ENCODE peak calls at places on chromosomes 1 and 21, in six cellular contexts. One of them, this sample, is unnamed.

GRCh38 chr21:31235671-31236450 is 108.2 kb downstream of the TIAM1 start:
- DNase-seq in GM12878: no peak
- DNase-seq in K562: no peak
- DNase-seq in H1: no peak
- DNase-seq in HCT116: no peak
- DNase-seq in HepG2: no peak
- DNase-seq in this sample: no peak

GRCh38 chr1:110477041-110477440 is 26.1 kb downstream of the PROK1 start:
- DNase-seq in HCT116: peak
- DNase-seq in K562: no peak
- DNase-seq in GM12878: no peak
- DNase-seq in H1: no peak
- DNase-seq in HepG2: peak
- DNase-seq in this sample: no peak

GRCh38 chr1:5640845-5641244 is 351.4 kb downstream of the NPHP4 start:
- DNase-seq in K562: no peak
- DNase-seq in GM12878: no peak
- DNase-seq in H1: no peak
- DNase-seq in HCT116: peak
- DNase-seq in HepG2: no peak
- DNase-seq in this sample: no peak

GRCh38 chr1:240122639-240123604 is 31.2 kb downstream of the FMN2 start:
- DNase-seq in H1: no peak
- DNase-seq in K562: no peak
- DNase-seq in HCT116: no peak
- DNase-seq in HepG2: peak
- DNase-seq in GM12878: no peak
- DNase-seq in this sample: no peak

GRCh38 chr1:159598196-159598595 is 10.6 kb downstream of the APCS start:
- DNase-seq in GM12878: no peak
- DNase-seq in K562: no peak
- DNase-seq in HepG2: peak
- DNase-seq in HCT116: no peak
- DNase-seq in H1: no peak
- DNase-seq in this sample: peak

GRCh38 chr21:21737186-21737585 is 739.0 kb downstream of the NCAM2 start:
- DNase-seq in H1: no peak
- DNase-seq in K562: no peak
- DNase-seq in HepG2: no peak
- DNase-seq in GM12878: no peak
- DNase-seq in HCT116: no peak
- DNase-seq in this sample: no peak

GRCh38 chr1:29441916-29442668 is 205.8 kb downstream of the PTPRU start:
- DNase-seq in HCT116: no peak
- DNase-seq in HepG2: no peak
- DNase-seq in K562: no peak
- DNase-seq in H1: no peak
- DNase-seq in GM12878: no peak
- DNase-seq in this sample: no peak

GRCh38 chr1:117861694-117862093 is 67.7 kb downstream of the GDAP2 start:
- DNase-seq in HepG2: no peak
- DNase-seq in GM12878: no peak
- DNase-seq in K562: no peak
- DNase-seq in H1: no peak
- DNase-seq in HCT116: no peak
- DNase-seq in this sample: no peak

GRCh38 chr1:182740120-182740519 is 49.5 kb upstream of the NPL start:
- DNase-seq in H1: no peak
- DNase-seq in GM12878: no peak
- DNase-seq in HepG2: no peak
- DNase-seq in HCT116: no peak
- DNase-seq in K562: no peak
- DNase-seq in this sample: no peak

GRCh38 chr21:27505516-27505915 is 538.6 kb upstream of the ADAMTS5 start:
- DNase-seq in HepG2: no peak
- DNase-seq in K562: no peak
- DNase-seq in GM12878: no peak
- DNase-seq in H1: no peak
- DNase-seq in HCT116: no peak
- DNase-seq in this sample: no peak

GRCh38 chr1:15937706-15938168 is 38.2 kb downstream of the ZBTB17 start:
- DNase-seq in GM12878: no peak
- DNase-seq in K562: no peak
- DNase-seq in HepG2: no peak
- DNase-seq in H1: no peak
- DNase-seq in HCT116: no peak
- DNase-seq in this sample: no peak

GRCh38 chr1:205438213-205439158 is 16.6 kb upstream of the LEMD1 start:
- DNase-seq in HCT116: peak
- DNase-seq in HepG2: peak
- DNase-seq in H1: no peak
- DNase-seq in GM12878: no peak
- DNase-seq in K562: peak
- DNase-seq in this sample: no peak

GRCh38 chr21:26797878-26798456 is 47.2 kb downstream of the ADAMTS1 start:
- DNase-seq in K562: no peak
- DNase-seq in GM12878: no peak
- DNase-seq in HepG2: no peak
- DNase-seq in HCT116: no peak
- DNase-seq in H1: no peak
- DNase-seq in this sample: no peak

GRCh38 chr1:223533708-223534107 is 131.8 kb downstream of the CAPN8 start:
- DNase-seq in GM12878: no peak
- DNase-seq in K562: no peak
- DNase-seq in H1: no peak
- DNase-seq in HepG2: no peak
- DNase-seq in HCT116: no peak
- DNase-seq in this sample: no peak

GRCh38 chr1:1398677-1399186 is 403 bp downstream of the CCNL2 start:
- DNase-seq in GM12878: no peak
- DNase-seq in HCT116: no peak
- DNase-seq in HepG2: no peak
- DNase-seq in H1: no peak
- DNase-seq in K562: peak
- DNase-seq in this sample: no peak

GRCh38 chr1:54105080-54105479 is 47.7 kb downstream of the CDCP2 start:
- DNase-seq in GM12878: no peak
- DNase-seq in H1: no peak
- DNase-seq in HCT116: no peak
- DNase-seq in HepG2: no peak
- DNase-seq in K562: no peak
- DNase-seq in this sample: no peak

GRCh38 chr21:46046471-46046870 is 51.4 kb upstream of the COL6A2 start:
- DNase-seq in GM12878: no peak
- DNase-seq in HepG2: no peak
- DNase-seq in H1: no peak
- DNase-seq in HCT116: no peak
- DNase-seq in K562: no peak
- DNase-seq in this sample: no peak

GRCh38 chr1:13549521-13549920 is 34.1 kb upstream of the PDPN start:
- DNase-seq in GM12878: no peak
- DNase-seq in HCT116: no peak
- DNase-seq in K562: no peak
- DNase-seq in H1: no peak
- DNase-seq in HepG2: no peak
- DNase-seq in this sample: no peak

GRCh38 chr1:37133276-37134145 is 99.2 kb upstream of the GRIK3 start:
- DNase-seq in GM12878: no peak
- DNase-seq in HepG2: no peak
- DNase-seq in H1: no peak
- DNase-seq in K562: no peak
- DNase-seq in HCT116: no peak
- DNase-seq in this sample: no peak

GRCh38 chr1:235027076-235027861 is 101.4 kb downstream of the TOMM20 start:
- DNase-seq in GM12878: no peak
- DNase-seq in H1: no peak
- DNase-seq in K562: no peak
- DNase-seq in HepG2: no peak
- DNase-seq in HCT116: no peak
- DNase-seq in this sample: no peak

GRCh38 chr1:162854245-162854860 is 6.6 kb downstream of the CCDC190 start:
- DNase-seq in GM12878: no peak
- DNase-seq in HCT116: peak
- DNase-seq in HepG2: peak
- DNase-seq in H1: no peak
- DNase-seq in K562: peak
- DNase-seq in this sample: peak

GRCh38 chr21:34630536-34631143 is 15.7 kb upstream of the RCAN1 start:
- DNase-seq in H1: no peak
- DNase-seq in HepG2: peak
- DNase-seq in K562: peak
- DNase-seq in GM12878: peak
- DNase-seq in HCT116: peak
- DNase-seq in this sample: peak

DNA sequence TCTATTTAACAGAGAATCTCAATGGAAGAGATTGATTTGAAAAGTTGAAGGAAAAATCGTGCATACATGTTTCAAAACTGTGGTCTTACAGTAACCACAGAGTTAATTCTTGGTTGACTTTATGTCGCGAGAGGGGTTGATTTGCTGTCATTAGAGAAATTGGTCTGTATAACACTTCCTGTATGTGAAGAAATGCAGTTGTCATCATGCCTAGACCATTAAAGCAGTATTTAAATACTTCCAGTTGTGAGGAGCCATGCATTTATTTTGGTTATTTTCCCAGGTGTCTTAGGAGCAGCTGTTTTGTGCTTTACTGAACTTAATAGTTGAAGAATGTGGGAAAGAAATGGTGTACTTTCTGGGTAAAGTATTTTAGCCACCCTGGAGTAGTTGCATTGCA is 76.2 kb downstream of the NFIA start:
- DNase-seq in K562: no peak
- DNase-seq in HepG2: no peak
- DNase-seq in GM12878: no peak
- DNase-seq in HCT116: no peak
- DNase-seq in H1: no peak
- DNase-seq in this sample: no peak
- TF ChIP-seq ZNF274 in K562: no peak
- TF ChIP-seq ZNF274 in HepG2: no peak
- TF ChIP-seq ZNF274 in GM12878: no peak
- TF ChIP-seq ZNF274 in HCT116: no peak
- TF ChIP-seq ZNF274 in H1: no peak
- TF ChIP-seq ZNF274 in this sample: no peak

DNA sequence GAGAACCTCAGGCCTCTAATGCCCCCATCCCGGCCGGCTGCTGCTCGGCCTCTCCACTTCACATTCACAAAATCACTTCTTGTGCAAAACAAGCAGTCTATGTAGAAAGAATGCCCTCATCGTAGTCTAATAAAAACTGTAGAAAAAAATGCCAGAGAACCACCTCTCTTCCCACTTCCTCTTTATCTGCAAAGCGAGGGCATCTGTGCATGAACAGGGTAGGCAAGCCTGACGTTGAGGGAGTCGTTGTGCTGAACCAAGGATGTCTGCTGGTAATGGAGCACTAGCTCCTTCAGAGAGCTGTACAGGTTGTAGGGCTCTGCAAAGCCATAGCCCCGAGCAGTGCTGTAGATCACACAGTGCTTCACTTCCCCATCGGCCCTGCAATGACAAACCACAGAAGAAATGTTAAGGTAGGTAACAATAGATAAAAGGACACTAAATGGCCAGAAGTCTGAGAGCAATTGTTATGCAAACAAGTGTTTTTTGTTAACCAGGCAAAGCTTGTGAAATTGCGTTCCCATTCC is 88.9 kb downstream of the PIK3R3 start:
- DNase-seq in HCT116: no peak
- DNase-seq in HepG2: no peak
- DNase-seq in GM12878: peak
- DNase-seq in K562: no peak
- DNase-seq in H1: peak
- DNase-seq in this sample: peak
- H3K9ac ChIP-seq in HCT116: no peak
- H3K9ac ChIP-seq in HepG2: no peak
- H3K9ac ChIP-seq in GM12878: peak
- H3K9ac ChIP-seq in K562: no peak
- H3K9ac ChIP-seq in H1: no peak
- H3K9ac ChIP-seq in this sample: no peak

DNA sequence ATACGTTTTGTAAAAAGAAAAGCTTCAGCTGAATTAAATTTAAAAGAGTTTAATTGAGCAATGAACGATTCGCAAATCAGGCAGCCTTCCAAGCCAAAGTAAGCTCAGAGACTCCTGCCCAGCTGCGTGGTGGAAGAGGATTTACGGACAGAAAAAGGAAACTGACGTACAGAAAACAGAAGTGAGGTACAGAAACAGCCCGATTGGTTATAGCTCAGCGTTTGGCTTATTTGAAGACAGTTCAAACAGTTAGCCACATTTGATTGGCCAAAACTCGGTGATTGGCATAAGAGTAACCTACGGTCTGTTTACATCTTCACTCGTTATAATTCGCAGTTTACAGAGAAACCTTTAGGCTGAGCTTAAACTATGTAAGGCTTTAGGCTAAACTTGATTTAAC is 46.9 kb downstream of the CR1L start:
- DNase-seq in GM12878: no peak
- DNase-seq in K562: no peak
- DNase-seq in H1: no peak
- DNase-seq in HCT116: no peak
- DNase-seq in HepG2: no peak
- DNase-seq in this sample: no peak
- TF ChIP-seq YY1 in GM12878: no peak
- TF ChIP-seq YY1 in K562: no peak
- TF ChIP-seq YY1 in H1: no peak
- TF ChIP-seq YY1 in HCT116: no peak
- TF ChIP-seq YY1 in HepG2: no peak
- TF ChIP-seq YY1 in this sample: no peak

GRCh38 chr1:239025223-239025622 is 361.1 kb upstream of the CHRM3 start:
- DNase-seq in K562: no peak
- DNase-seq in HepG2: no peak
- DNase-seq in GM12878: peak
- DNase-seq in HCT116: no peak
- DNase-seq in H1: no peak
- DNase-seq in this sample: no peak

GRCh38 chr1:239031310-239031709 is 355.1 kb upstream of the CHRM3 start:
- DNase-seq in HCT116: no peak
- DNase-seq in K562: no peak
- DNase-seq in H1: no peak
- DNase-seq in HepG2: no peak
- DNase-seq in GM12878: no peak
- DNase-seq in this sample: no peak

DNA sequence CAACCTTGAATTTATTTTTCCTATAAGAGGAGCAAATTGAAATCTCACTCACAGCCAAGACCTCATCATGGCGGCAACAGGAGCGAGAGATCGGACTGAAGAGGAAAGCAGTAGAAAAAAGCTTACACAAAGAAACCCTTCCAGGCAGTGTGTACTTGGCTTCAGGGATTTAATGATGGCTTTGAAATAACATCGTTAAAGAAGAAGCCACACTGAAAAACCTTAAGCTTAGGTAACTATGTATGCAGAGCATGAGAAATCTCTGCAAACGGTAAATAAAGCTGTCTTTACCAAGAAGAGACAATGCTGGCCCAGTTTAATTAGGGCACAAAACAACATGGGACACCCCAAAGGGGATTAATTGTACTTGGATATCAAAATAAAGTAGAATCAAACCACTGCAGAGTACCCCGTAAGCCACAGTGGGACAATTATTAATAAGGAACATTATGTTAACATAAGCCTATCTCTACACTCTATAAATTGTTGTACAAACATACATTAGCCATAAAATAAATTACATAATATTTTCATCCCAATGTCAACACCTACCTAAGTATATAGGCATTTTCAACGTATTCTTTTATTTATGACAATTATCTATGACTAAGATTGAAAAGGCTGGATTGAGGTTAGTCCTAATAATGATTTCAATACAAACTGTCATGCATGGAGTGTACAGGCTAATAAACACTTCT is 360.2 kb upstream of the CHRM3 start:
- DNase-seq in HCT116: no peak
- DNase-seq in K562: no peak
- DNase-seq in GM12878: no peak
- DNase-seq in HepG2: no peak
- DNase-seq in H1: no peak
- DNase-seq in this sample: no peak
- TF ChIP-seq ZNF274 in HCT116: no peak
- TF ChIP-seq ZNF274 in K562: no peak
- TF ChIP-seq ZNF274 in GM12878: no peak
- TF ChIP-seq ZNF274 in HepG2: no peak
- TF ChIP-seq ZNF274 in H1: no peak
- TF ChIP-seq ZNF274 in this sample: no peak

This sample was measured in NT2/D1.